ENCODE peak calls at places on chromosomes 5 and 9, in four cellular contexts. L, Z, X and S are unnamed samples.

GRCh38 chr5:134982230-134982629 is 14.5 kb downstream of the CATSPER3 start:
- DNase-seq in L (no peak), Z (no peak), X (no peak), S (no peak)

GRCh38 chr5:56454219-56454862 is 221.2 kb upstream of the ANKRD55 start:
- DNase-seq in X (no peak), L (no peak), Z (no peak), S (no peak)

GRCh38 chr9:6759114-6759977 is 1.6 kb downstream of the KDM4C start:
- DNase-seq in Z (peak), X (peak), L (no peak), S (peak)

GRCh38 chr9:94672811-94673487 is 33.6 kb upstream of the FBP1 start:
- DNase-seq in Z (no peak), X (no peak), L (no peak), S (no peak)

GRCh38 chr5:160496784-160497183 is 75.1 kb downstream of the PTTG1 start:
- DNase-seq in L (no peak), X (no peak), Z (no peak), S (no peak)

GRCh38 chr9:116861321-116861720 is 174.2 kb downstream of the TRIM32 start:
- DNase-seq in Z (no peak), L (no peak), X (no peak), S (no peak)

GRCh38 chr9:93682155-93682968 is 106.0 kb downstream of the PHF2 start:
- DNase-seq in Z (peak), L (peak), X (peak), S (peak)

GRCh38 chr5:147216552-147217154 is 18.2 kb upstream of the STK32A start:
- DNase-seq in L (no peak), X (no peak), Z (no peak), S (no peak)

GRCh38 chr5:78631931-78632330 is 16.6 kb downstream of the LHFPL2 start:
- DNase-seq in X (no peak), Z (no peak), L (no peak), S (no peak)

GRCh38 chr5:78972654-78973428 is 12.3 kb downstream of the ARSB start:
- DNase-seq in Z (peak), X (no peak), L (no peak), S (no peak)

GRCh38 chr9:107137495-107138202 is 145.4 kb upstream of the RAD23B start:
- DNase-seq in Z (no peak), X (peak), L (no peak), S (peak)

GRCh38 chr5:19048750-19049149 is 939.2 kb downstream of the CDH18 start:
- DNase-seq in X (no peak), Z (no peak), L (no peak), S (no peak)

GRCh38 chr9:134170525-134171315 is 6.4 kb upstream of the RNU6ATAC start:
- DNase-seq in X (no peak), Z (no peak), L (no peak), S (no peak)

GRCh38 chr9:134167530-134167931 is 3.2 kb upstream of the RNU6ATAC start:
- DNase-seq in L (no peak), X (no peak), Z (no peak), S (no peak)

GRCh38 chr9:134169166-134169565 is 4.8 kb upstream of the RNU6ATAC start:
- DNase-seq in L (no peak), X (no peak), Z (no peak), S (no peak)

GRCh38 chr9:134169724-134170401 is 5.5 kb upstream of the RNU6ATAC start:
- DNase-seq in L (no peak), Z (no peak), X (no peak), S (no peak)

DNA sequence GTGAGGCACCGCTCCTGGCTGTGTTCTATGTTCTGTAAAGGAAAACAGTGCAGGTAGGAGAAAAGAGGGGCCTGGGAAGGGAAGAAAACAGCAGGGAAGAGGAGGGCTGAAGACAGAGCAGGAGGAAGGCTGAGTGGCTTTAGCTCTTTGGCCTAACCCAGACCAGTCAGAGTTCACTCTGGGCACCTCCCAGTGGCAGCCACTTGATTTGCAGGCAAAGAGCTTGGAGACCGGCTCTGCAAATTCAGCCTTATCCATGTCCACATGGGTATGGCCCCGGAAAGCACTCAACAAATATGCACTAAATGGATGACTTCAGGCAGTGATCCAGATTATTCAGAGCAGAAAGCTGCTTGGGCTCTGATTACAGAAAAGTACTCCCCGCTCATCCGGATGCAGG is 4.4 kb upstream of the RNU6ATAC start:
- DNase-seq in L (no peak), Z (no peak), X (no peak), S (no peak)
- TF ChIP-seq CTCF in L (no peak), Z (no peak), X (peak), S (no peak)

GRCh38 chr5:115947260-115947659 is 15.0 kb upstream of the LVRN start:
- DNase-seq in X (no peak), L (no peak), Z (no peak), S (no peak)
- TF ChIP-seq CTCF in X (no peak), L (no peak), Z (no peak), S (no peak)

DNA sequence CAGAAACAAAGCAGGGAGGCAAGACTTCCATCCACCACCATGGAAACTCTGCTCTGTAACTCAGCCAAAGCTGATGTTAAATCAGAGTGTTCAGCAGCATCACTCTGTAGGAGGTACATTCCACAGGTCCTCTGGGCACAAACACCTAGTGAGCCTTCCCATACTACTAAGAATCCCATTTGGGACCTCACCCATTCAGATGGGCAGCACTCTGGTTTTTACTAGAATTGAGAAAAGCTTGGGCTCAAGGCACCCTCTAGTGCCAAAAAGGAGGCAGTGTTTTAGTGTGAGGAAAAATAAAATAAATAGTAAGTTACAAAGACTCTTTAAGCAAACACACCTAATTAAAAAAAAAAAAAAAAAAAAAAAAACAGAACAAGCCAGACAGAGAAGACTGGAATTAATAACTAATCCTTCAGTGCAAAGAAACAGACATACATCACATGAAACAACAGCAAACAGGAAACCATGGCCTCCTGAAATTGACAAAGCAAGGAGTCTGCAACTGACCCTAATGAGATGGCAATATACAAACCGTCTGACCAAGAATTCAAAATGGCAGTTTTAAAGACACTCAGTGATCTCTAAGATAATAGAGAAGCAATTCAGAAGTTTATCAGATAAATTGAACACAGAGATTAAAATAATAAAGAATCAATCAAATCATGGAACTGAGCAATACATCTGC is 159.5 kb downstream of the GNA14 start:
- DNase-seq in Z (no peak), L (no peak), X (no peak), S (peak)
- TF ChIP-seq CTCF in Z (peak), L (no peak), X (no peak), S (peak)

DNA sequence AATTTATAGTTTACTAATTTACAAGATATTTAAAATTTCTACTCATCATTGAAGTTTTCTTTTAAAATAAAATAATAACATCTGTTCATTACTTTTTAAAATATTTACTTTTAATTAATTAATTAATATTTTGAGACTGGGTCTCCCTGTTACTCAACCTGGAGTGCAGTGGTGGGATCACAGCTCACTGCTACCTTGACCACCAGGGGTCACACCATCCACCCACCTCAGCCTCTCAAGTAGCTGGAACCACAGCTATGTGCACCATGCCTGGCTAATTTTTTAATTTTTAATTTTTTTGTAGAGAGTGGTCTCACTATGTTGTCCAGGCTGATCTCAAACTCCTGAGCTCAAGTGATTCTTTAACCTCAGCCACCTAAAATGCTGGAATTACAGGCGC is 1013.6 kb downstream of the CDH9 start:
- DNase-seq in X (no peak), Z (no peak), L (no peak), S (no peak)
- TF ChIP-seq CTCF in X (no peak), Z (no peak), L (no peak), S (no peak)